ENCODE peak calls at places on chromosomes 3 and 15, in seven cellular contexts. Y is ovary, U is A549, P is IMR-90, Q is breast epithelium, I is lower leg skin, O is Peyer's patch. T is an unnamed sample.

GRCh38 chr3:58630081-58630709 is 36.4 kb downstream of the FAM3D start:
- DNase-seq in I (peak), U (peak), O (peak), Q (peak), Y (peak), P (peak), T (no peak)

GRCh38 chr3:15512173-15512572 is 9.3 kb downstream of the COLQ start:
- DNase-seq in U (no peak), O (no peak), P (peak), Q (no peak), Y (peak), I (no peak), T (no peak)

GRCh38 chr15:40251455-40252140 is 12.7 kb downstream of the PAK6 start:
- DNase-seq in I (no peak), Y (peak), Q (no peak), O (no peak), U (no peak), P (no peak), T (no peak)

GRCh38 chr15:91110407-91110806 is 10.3 kb downstream of the SV2B start:
- DNase-seq in O (no peak), Y (no peak), P (no peak), U (no peak), Q (no peak), I (peak), T (no peak)

GRCh38 chr3:128969993-128970740 is 23.7 kb downstream of the CFAP92 start:
- DNase-seq in Q (no peak), O (peak), Y (peak), P (peak), I (no peak), U (no peak), T (no peak)

GRCh38 chr15:93454788-93455187 is 365.8 kb upstream of the RGMA start:
- DNase-seq in U (no peak), Y (no peak), I (no peak), P (no peak), O (no peak), Q (no peak), T (no peak)

GRCh38 chr3:120402257-120402656 is 48.5 kb downstream of the FSTL1 start:
- DNase-seq in U (no peak), I (no peak), O (no peak), Q (no peak), P (no peak), Y (no peak), T (no peak)

GRCh38 chr15:98503970-98504369 is 144.4 kb upstream of the IGF1R start:
- DNase-seq in P (peak), U (no peak), Y (no peak), I (no peak), Q (peak), O (no peak), T (no peak)

GRCh38 chr3:102083971-102084370 is 234.7 kb downstream of the NFKBIZ start:
- DNase-seq in O (no peak), U (no peak), I (no peak), Y (no peak), P (peak), Q (no peak), T (no peak)

GRCh38 chr3:156952011-156952410 is 125.9 kb downstream of the LEKR1 start:
- DNase-seq in Q (no peak), I (no peak), Y (no peak), O (no peak), U (no peak), P (no peak), T (no peak)

GRCh38 chr3:156963096-156963495 is 136.9 kb downstream of the LEKR1 start:
- DNase-seq in Y (no peak), P (no peak), I (no peak), O (no peak), U (no peak), Q (no peak), T (no peak)

DNA sequence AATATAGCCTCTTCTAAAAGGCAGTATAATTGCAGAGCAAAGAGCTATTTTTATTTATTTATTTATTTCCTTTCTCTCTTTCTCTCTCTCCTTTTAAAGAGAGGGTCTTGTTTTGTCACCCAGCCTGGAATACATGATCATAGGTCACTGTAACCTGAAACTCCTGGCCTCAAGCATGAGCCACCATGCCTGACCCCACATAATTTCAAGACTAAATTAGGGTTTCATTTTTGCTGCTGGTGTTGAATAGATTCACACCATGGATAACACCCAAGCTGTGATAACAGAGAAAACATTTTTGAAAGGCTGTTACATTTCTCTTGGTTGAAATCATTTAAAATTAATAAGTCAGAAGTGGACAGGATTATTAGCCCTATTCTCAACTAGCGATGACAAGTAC is 131.6 kb downstream of the LEKR1 start:
- DNase-seq in Y (no peak), U (no peak), Q (no peak), O (no peak), P (no peak), I (no peak), T (no peak)
- TF ChIP-seq POLR2A in Y (no peak), U (no peak), Q (no peak), O (no peak), P (no peak), I (no peak), T (no peak)

DNA sequence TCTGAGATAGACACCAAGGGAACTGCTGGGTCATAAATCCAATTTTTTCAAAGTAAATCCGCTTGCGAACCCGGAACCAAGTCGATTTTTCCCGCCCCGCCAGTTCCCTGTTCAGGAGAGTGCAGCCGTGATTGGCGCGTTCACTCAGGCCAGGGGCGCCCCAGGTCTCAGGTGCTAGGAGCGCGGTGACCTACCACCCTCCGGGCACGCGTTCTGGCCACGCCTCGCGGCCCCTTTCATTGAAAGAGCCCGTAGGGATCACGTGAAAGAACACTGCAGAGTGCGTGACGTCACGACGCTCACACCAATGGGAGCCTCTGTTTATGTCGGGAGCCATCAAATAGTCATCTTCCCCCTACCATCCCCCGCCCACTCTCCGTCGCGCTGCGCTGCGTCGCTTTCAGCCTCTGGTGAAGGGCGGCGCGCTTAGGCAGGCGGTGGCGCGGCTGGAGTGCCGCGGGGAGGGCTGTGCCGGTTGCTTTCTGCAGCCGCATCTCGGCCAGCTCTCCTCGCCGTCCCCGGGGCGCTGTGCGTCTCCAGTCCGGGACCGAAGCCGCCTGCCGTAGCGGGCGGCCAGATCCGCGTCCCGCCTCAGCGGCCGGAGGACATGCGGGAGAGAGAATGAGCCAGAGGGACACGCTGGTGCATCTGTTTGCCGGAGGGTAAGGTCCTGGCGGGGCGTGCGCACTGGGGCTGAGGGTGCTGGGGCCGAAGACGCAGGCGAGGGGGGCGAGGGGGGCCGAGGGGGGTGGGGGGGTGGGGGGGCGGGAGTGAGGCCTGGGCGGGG is at the start of gene SLC25A36:
- DNase-seq in Y (peak), P (peak), I (peak), O (peak), Q (peak), U (peak), T (peak)
- TF ChIP-seq POLR2A in Y (peak), P (peak), I (no peak), O (peak), Q (peak), U (peak), T (peak)

DNA sequence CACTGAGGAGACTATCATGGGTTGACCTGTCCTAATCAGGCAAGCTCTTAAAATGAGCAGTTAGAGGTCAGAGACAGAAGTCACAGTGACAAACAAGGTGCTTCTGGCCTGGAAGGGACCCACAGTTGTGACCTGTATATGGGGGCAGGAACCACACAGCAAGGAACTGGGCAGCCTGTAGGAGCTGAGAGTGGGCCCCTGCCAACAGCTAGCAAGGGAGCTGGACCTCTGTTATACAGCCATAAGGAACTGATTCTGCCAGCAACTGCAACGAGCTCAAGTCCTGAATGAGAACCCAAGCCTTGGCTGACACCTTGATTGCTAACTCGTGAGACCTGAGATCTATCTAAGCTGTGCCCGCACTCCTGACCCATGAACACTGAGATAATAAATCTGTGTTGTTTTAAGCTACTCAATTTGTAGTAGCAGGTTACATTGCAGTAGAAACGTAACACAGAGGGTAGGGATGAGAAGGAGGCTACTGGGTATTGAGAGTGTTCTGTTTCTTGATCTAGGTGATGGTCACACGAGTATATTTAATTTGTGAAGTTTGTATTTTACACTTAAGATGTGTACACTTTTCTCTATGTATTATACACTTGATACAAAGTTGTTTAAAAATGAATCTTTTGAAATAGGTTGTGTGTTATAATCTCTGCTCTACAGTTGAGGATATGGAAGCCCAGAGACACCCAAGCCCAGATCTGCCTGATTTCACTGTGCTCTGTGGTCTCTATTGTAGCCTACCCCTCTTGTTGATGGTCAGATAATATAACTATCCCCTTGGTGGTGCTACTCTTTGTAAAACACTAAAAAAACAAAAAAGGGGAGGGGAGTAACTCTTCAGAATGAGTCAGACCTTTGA is 44.6 kb upstream of the MAGI1 start:
- DNase-seq in Q (no peak), I (no peak), U (no peak), O (no peak), Y (no peak), P (no peak), T (no peak)
- TF ChIP-seq POLR2A in Q (no peak), I (no peak), U (no peak), O (no peak), Y (no peak), P (no peak), T (no peak)

GRCh38 chr3:105610473-105610872 is 243.8 kb downstream of the ALCAM start:
- DNase-seq in U (no peak), P (no peak), I (no peak), O (no peak), Y (no peak), Q (no peak), T (no peak)
- TF ChIP-seq POLR2A in U (no peak), P (no peak), I (no peak), O (no peak), Y (no peak), Q (no peak), T (no peak)

DNA sequence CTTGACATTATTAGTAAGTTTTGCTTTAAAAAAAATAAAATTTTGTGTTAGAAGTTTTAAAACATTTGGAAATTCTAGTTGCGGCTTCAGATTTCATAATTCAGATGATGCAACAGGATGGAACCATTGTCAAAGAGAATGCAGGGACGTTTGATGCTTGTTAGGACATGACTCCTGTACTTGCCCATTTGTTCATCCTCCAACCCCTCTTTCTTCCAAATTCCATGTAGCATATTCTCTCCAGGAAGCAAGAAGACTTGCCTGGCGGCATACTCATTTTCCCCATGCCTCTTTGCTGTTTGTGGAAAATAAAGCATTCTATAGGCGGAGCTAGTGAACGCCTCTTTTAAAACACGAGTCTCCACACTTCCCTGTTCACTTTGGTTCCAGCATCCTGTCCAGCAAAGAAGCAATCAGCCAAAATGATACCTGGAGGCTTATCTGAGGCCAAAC is at the start of gene CSTA:
- DNase-seq in O (no peak), U (no peak), Q (peak), P (no peak), Y (no peak), I (no peak), T (no peak)
- TF ChIP-seq POLR2A in O (no peak), U (no peak), Q (no peak), P (no peak), Y (no peak), I (no peak), T (peak)

GRCh38 chr3:12959838-12960378 is 113.3 kb downstream of the IQSEC1 start:
- DNase-seq in Y (no peak), I (no peak), P (no peak), O (peak), Q (no peak), U (no peak), T (no peak)
- TF ChIP-seq POLR2A in Y (no peak), I (no peak), P (no peak), O (no peak), Q (no peak), U (no peak), T (no peak)